ENCODE peak calls at places on chromosomes 13 and 19, in six cellular contexts. Q, A, Z, J, Y and K are unnamed samples.

GRCh38 chr19:12937243-12938053 is 961 bp upstream of the CALR start:
- DNase-seq in Q (no peak), A (no peak), Z (peak), J (no peak), Y (no peak), K (no peak)

GRCh38 chr13:93249259-93249917 is 22.8 kb downstream of the GPC6 start:
- DNase-seq in Q (no peak), A (no peak), Z (no peak), J (peak), Y (no peak), K (no peak)

GRCh38 chr13:45630791-45631190 is 15.3 kb upstream of the ERICH6B start:
- DNase-seq in Q (no peak), A (no peak), Z (no peak), J (no peak), Y (no peak), K (no peak)

GRCh38 chr19:10295305-10295846 is 5.6 kb downstream of the ICAM5 start:
- DNase-seq in Q (no peak), A (peak), Z (peak), J (no peak), Y (no peak), K (peak)

GRCh38 chr19:56071151-56071550 is 49.9 kb downstream of the ZNF787 start:
- DNase-seq in Q (no peak), A (no peak), Z (peak), J (no peak), Y (no peak), K (no peak)

GRCh38 chr13:51944428-51944827 is 66.8 kb downstream of the ATP7B start:
- DNase-seq in Q (no peak), A (no peak), Z (no peak), J (no peak), Y (no peak), K (no peak)

GRCh38 chr13:73880365-73880764 is 253.8 kb downstream of the KLF12 start:
- DNase-seq in Q (no peak), A (no peak), Z (no peak), J (no peak), Y (no peak), K (no peak)

GRCh38 chr19:11405846-11406643 is 13.1 kb downstream of the RGL3 start:
- DNase-seq in Q (no peak), A (peak), Z (peak), J (no peak), Y (no peak), K (no peak)

GRCh38 chr19:384801-385169 is 24.2 kb downstream of the C2CD4C start:
- DNase-seq in Q (no peak), A (no peak), Z (no peak), J (no peak), Y (no peak), K (no peak)

GRCh38 chr13:106599875-106600797 is 32.2 kb upstream of the ARGLU1 start:
- DNase-seq in Q (no peak), A (no peak), Z (no peak), J (peak), Y (no peak), K (no peak)

GRCh38 chr19:4094291-4094690 is 27.6 kb upstream of the ZBTB7A start:
- DNase-seq in Q (no peak), A (peak), Z (no peak), J (no peak), Y (no peak), K (no peak)
- H3K27ac ChIP-seq in Q (no peak), A (no peak), Z (no peak), J (no peak), Y (no peak), K (no peak)

DNA sequence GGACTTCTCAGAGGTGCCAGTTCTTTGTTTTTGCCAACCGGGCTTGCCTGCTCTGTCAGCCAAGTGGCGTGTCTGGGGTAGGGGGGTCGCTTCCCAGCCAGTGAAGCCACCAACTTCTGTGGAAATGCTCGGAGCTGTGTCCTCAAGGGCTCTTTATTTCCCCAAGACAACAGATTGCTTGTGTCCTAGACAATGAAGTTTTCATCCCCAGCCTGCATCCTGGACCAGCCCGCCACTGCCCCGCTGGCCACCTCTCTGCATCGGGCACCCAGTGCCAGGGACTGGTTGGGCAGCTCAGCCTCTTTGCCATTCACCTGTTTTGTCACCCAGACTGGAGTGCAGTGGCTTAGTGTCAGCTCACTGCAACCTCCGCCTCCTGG is 3.7 kb downstream of the RAB11B start:
- DNase-seq in Q (no peak), A (no peak), Z (no peak), J (no peak), Y (peak), K (no peak)
- H3K4me3 ChIP-seq in Q (no peak), A (no peak), Z (no peak), J (no peak), Y (no peak), K (no peak)

GRCh38 chr19:2099937-2100718 is 3.4 kb downstream of the IZUMO4 start:
- DNase-seq in Q (no peak), A (no peak), Z (no peak), J (no peak), Y (no peak), K (no peak)

GRCh38 chr19:2095338-2095938 is 688 bp downstream of the MOB3A start:
- DNase-seq in Q (no peak), A (no peak), Z (peak), J (no peak), Y (no peak), K (no peak)

GRCh38 chr19:2096543-2097329 is at the start of gene IZUMO4:
- DNase-seq in Q (peak), A (peak), Z (peak), J (peak), Y (peak), K (peak)

GRCh38 chr19:2099054-2099501 is 2.4 kb downstream of the IZUMO4 start:
- DNase-seq in Q (no peak), A (no peak), Z (no peak), J (no peak), Y (no peak), K (no peak)

GRCh38 chr19:2097330-2098327 is 914 bp downstream of the IZUMO4 start:
- DNase-seq in Q (no peak), A (no peak), Z (peak), J (no peak), Y (no peak), K (peak)
- H3K27ac ChIP-seq in Q (peak), A (no peak), Z (no peak), J (no peak), Y (peak), K (peak)

DNA sequence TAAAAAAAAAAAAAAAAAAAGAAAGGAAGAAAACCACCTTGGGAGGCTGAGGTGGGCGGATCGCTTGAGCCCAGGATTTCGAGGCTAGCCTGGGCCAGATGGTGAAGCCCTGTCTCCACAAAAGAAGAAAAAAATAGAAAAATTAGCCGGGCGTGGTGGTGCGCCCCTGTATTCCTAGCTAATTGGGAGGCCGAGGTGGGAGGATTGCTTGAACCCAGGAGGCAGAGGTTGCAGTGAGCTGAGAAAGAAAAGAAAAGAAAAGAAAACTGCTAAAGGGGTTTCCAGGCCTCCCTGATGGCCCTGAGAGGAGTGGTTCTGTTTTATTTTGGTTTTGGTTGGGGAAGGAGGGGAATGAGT is 723 bp downstream of the ZNF473 start:
- DNase-seq in Q (no peak), A (no peak), Z (no peak), J (no peak), Y (no peak), K (no peak)
- H3K4me3 ChIP-seq in Q (peak), A (peak), Z (peak), J (peak), Y (peak), K (no peak)

GRCh38 chr13:98976941-98977340 is 923 bp downstream of the DOCK9 start:
- DNase-seq in Q (no peak), A (no peak), Z (no peak), J (no peak), Y (no peak), K (no peak)
- H3K27ac ChIP-seq in Q (no peak), A (peak), Z (peak), J (no peak), Y (peak), K (no peak)

GRCh38 chr13:48624858-48625257 is 28.9 kb upstream of the CYSLTR2 start:
- DNase-seq in Q (no peak), A (no peak), Z (no peak), J (no peak), Y (no peak), K (no peak)

GRCh38 chr13:48625396-48626076 is 28.2 kb upstream of the CYSLTR2 start:
- DNase-seq in Q (no peak), A (no peak), Z (no peak), J (no peak), Y (no peak), K (no peak)

GRCh38 chr13:48624016-48624415 is 29.7 kb upstream of the CYSLTR2 start:
- DNase-seq in Q (no peak), A (no peak), Z (no peak), J (no peak), Y (no peak), K (no peak)

GRCh38 chr13:48626726-48627451 is 26.8 kb upstream of the CYSLTR2 start:
- DNase-seq in Q (no peak), A (no peak), Z (no peak), J (no peak), Y (no peak), K (no peak)

GRCh38 chr13:48626077-48626449 is 27.7 kb upstream of the CYSLTR2 start:
- DNase-seq in Q (no peak), A (no peak), Z (no peak), J (no peak), Y (no peak), K (no peak)
- H3K4me3 ChIP-seq in Q (no peak), A (no peak), Z (no peak), J (no peak), Y (no peak), K (no peak)

GRCh38 chr13:110712849-110713641 is 455 bp upstream of the ING1 start:
- DNase-seq in Q (peak), A (peak), Z (peak), J (peak), Y (peak), K (peak)

GRCh38 chr13:110713642-110713952 is at the start of gene ING1:
- DNase-seq in Q (no peak), A (no peak), Z (no peak), J (no peak), Y (no peak), K (no peak)

GRCh38 chr13:110713981-110714797 is 689 bp downstream of the ING1 start:
- DNase-seq in Q (no peak), A (peak), Z (peak), J (no peak), Y (peak), K (peak)

GRCh38 chr13:110712081-110712848 is 1.2 kb upstream of the ING1 start:
- DNase-seq in Q (no peak), A (peak), Z (peak), J (peak), Y (peak), K (peak)

GRCh38 chr13:110711778-110712070 is 1.8 kb upstream of the ING1 start:
- DNase-seq in Q (no peak), A (no peak), Z (peak), J (no peak), Y (no peak), K (no peak)
- H3K27ac ChIP-seq in Q (peak), A (peak), Z (peak), J (peak), Y (peak), K (peak)